ENCODE peak calls at places on chromosomes 6 and 20, in ten cellular contexts. R is testis; Q is Peyer's patch; X is CD8-positive, alpha-beta T cell; J is hepatocyte; A is GM23338; C is CD4-positive, alpha-beta T cell; M is ovary; O is psoas muscle; B is lower lobe of right lung. E is an unnamed sample. For H3K27me3, the result is how much of the 10 kb centered on the place peaks cover.

GRCh38 chr20:53865905-53866786 is 204.2 kb downstream of the BCAS1 start:
- DNase-seq in J (peak), C (no peak), O (no peak), M (no peak), B (no peak), Q (no peak), A (peak), X (no peak), R (no peak), E (no peak)

GRCh38 chr6:89941031-89941775 is 46.9 kb downstream of the GJA10 start:
- DNase-seq in X (no peak), B (peak), O (peak), R (peak), Q (no peak), J (peak), M (peak), C (no peak), A (no peak), E (no peak)

GRCh38 chr6:77463308-77463880 is at the start of gene HTR1B:
- DNase-seq in J (peak), Q (no peak), C (no peak), O (no peak), B (peak), M (no peak), R (peak), X (no peak), A (peak), E (no peak)

GRCh38 chr6:132712366-132712765 is 1.5 kb downstream of the VNN1 start:
- DNase-seq in R (no peak), C (no peak), Q (no peak), X (no peak), B (no peak), O (no peak), J (no peak), A (peak), M (no peak), E (no peak)

GRCh38 chr6:158604048-158604406 is 40.5 kb downstream of the DYNLT1 start:
- DNase-seq in M (no peak), J (no peak), B (no peak), X (no peak), O (no peak), R (no peak), C (no peak), Q (no peak), A (no peak), E (no peak)

GRCh38 chr20:1491891-1492642 is 847 bp upstream of the SIRPB2 start:
- DNase-seq in Q (no peak), O (no peak), R (no peak), A (no peak), M (no peak), C (no peak), X (no peak), J (no peak), B (no peak), E (no peak)

GRCh38 chr6:66896415-66896814 is 1189.4 kb upstream of the EYS start:
- DNase-seq in C (no peak), M (no peak), R (no peak), B (no peak), Q (no peak), A (no peak), J (no peak), O (no peak), X (no peak), E (no peak)

GRCh38 chr20:8226106-8226505 is 94.0 kb downstream of the PLCB1 start:
- DNase-seq in A (no peak), B (no peak), R (no peak), Q (no peak), J (no peak), X (no peak), M (no peak), C (no peak), O (no peak), E (no peak)

GRCh38 chr6:62746968-62747367 is 460.9 kb upstream of the KHDRBS2 start:
- DNase-seq in Q (no peak), B (no peak), O (no peak), C (no peak), J (no peak), X (no peak), M (no peak), R (no peak), A (no peak), E (no peak)

GRCh38 chr6:141548969-141549368 is 583.8 kb upstream of the GJE1 start:
- DNase-seq in O (no peak), C (no peak), B (no peak), J (no peak), Q (no peak), M (no peak), A (no peak), X (no peak), R (no peak), E (no peak)

GRCh38 chr20:4459081-4459480 is 262.6 kb upstream of the PRND start:
- DNase-seq in J (no peak), M (no peak), Q (no peak), C (no peak), B (no peak), O (no peak), R (no peak), A (peak), X (no peak), E (no peak)

DNA sequence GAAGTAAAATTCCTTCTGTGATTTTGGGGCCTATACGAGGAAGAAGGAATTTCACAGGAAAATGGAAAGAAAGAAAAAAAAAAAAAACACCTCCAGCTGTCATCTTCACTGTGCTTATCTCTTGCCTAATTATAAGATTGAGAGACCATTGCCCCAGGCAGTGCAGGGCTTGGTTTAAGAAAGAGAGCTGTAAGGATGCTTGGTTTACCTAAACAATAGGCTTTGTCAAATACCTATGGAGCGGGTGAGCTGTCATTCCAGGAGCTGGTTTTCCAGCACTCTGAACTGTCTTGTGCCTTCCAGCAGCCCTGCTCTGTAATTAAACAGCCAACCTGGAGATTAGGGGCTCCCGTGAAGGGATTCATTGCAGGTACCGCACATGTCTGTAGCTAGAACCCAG is 137.8 kb downstream of the EDN3 start:
- DNase-seq in J (no peak), X (no peak), A (no peak), Q (no peak), C (no peak), M (no peak), B (no peak), O (no peak), R (no peak), E (no peak)
- H3K27me3 ChIP-seq in J (under half), X (under half), A (under half), Q (under half), C (under half), M (under half), B (under half), O (under half), R (under half), E (under half)

GRCh38 chr6:168223755-168224154 is 95.8 kb downstream of the DACT2 start:
- DNase-seq in O (no peak), B (no peak), M (no peak), J (no peak), X (no peak), A (no peak), R (no peak), Q (no peak), C (no peak), E (no peak)
- H3K27me3 ChIP-seq in O (under half), B (under half), M (under half), J (under half), X (under half), A (under half), R (under half), Q (under half), C (under half), E (under half)

GRCh38 chr6:39044181-39044580 is 4.4 kb upstream of the GLP1R start:
- DNase-seq in X (no peak), Q (no peak), R (no peak), B (no peak), O (no peak), M (no peak), J (no peak), C (no peak), A (no peak), E (no peak)

GRCh38 chr6:39049575-39050283 is 1.1 kb downstream of the GLP1R start:
- DNase-seq in X (no peak), B (no peak), A (peak), O (no peak), M (no peak), C (no peak), Q (no peak), J (no peak), R (no peak), E (no peak)

GRCh38 chr6:39048481-39049399 is at the start of gene GLP1R:
- DNase-seq in O (no peak), Q (no peak), A (peak), M (no peak), X (no peak), C (no peak), J (peak), B (no peak), R (no peak), E (no peak)

GRCh38 chr6:39050453-39051112 is 2.0 kb downstream of the GLP1R start:
- DNase-seq in B (no peak), M (no peak), C (no peak), X (no peak), A (no peak), O (no peak), Q (no peak), J (no peak), R (no peak), E (no peak)

DNA sequence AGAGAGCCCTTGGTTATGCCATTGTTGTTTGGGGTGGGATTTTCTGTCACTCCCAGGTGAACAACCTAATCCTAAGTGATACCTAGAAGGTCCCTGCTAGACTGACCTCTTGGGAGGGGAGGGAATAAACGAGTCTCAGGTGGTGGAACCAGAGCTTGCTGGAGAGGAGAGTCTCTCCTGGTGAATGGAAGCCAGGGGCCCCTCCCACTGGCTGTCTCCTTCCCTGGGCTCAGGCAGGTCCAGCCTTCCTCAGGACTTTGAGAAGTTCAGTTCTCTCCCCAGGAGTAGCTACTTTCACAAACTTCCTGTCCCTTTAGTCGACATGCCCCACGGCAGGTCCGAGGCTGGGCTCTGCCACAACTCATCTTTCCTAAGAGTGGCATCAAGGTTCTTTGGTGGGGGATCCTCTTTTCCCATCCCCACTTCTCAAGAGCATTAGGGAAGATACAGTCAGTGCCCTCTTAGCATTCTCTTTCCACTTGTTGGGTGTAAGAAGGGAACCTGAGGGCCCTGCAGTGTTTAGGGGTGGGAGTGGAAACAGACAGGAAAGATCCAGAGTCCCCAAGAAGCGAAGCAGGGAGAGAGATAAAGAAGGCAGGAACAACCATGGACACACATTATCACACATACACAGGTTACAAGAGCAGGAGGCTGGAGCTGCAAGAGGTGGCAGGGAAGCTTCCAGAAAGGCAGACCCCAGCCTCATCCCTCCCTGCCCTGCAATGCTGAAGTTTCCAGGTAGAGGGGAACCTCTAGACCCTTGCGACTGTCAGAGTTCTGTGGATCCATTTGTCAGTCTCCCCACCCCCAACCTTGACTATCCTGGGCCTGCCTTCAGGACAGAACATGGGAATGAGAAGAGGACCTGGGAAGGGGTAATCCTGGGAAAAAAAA is 900 bp upstream of the GLP1R start:
- DNase-seq in R (no peak), J (no peak), M (no peak), Q (no peak), C (no peak), X (no peak), B (no peak), O (no peak), A (no peak), E (no peak)
- H3K27me3 ChIP-seq in R (under half), J (half or more), M (under half), Q (under half), C (under half), X (under half), B (under half), O (under half), A (under half), E (under half)

GRCh38 chr6:37695857-37696219 is 1.8 kb downstream of the MDGA1 start:
- DNase-seq in B (no peak), C (no peak), O (no peak), R (no peak), M (peak), Q (no peak), J (no peak), X (no peak), A (no peak), E (no peak)
- H3K27me3 ChIP-seq in B (half or more), C (under half), O (under half), R (under half), M (under half), Q (under half), J (half or more), X (under half), A (half or more), E (under half)

DNA sequence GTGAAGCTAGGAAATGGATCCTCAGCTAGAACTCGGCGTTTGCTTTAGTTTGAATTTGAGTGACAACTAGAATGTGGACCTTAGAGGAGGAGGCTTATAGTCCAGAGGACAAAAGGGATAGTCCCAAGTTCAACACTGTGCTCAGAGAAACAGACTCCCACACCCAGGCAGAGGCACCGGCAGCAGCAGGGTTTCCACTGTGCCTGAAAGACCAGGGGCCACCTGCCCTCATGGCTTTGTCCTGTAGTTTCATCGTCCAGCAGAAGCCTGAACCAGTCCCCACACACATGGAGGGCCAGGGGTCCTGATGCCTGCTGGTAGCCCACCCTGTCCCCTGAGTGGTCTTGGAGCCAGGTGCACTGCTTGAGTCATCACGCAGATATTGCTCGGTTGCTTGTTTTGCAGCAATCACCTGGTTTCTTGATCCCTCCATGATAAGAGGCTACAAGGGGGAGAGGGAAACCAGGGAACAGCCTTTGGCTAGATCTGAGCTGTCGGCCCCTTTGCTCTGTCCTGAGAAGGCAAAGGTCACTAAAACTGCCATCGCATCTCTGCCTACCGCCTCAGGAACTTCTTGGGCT is 7.2 kb upstream of the ACSS1 start:
- DNase-seq in M (peak), J (peak), Q (peak), X (no peak), R (no peak), C (no peak), O (no peak), B (no peak), A (no peak), E (no peak)
- H3K27me3 ChIP-seq in M (under half), J (under half), Q (under half), X (under half), R (under half), C (under half), O (under half), B (under half), A (under half), E (under half)

GRCh38 chr6:33857301-33858052 is 53.7 kb upstream of the MLN start:
- DNase-seq in O (no peak), X (no peak), M (no peak), B (no peak), A (no peak), C (no peak), J (no peak), Q (no peak), R (no peak), E (no peak)

GRCh38 chr6:33858053-33858475 is 54.3 kb upstream of the MLN start:
- DNase-seq in C (no peak), J (no peak), R (no peak), O (no peak), A (no peak), M (no peak), B (no peak), Q (no peak), X (no peak), E (no peak)

GRCh38 chr6:33860706-33861474 is 57.1 kb upstream of the MLN start:
- DNase-seq in B (no peak), C (peak), R (no peak), Q (no peak), O (no peak), A (no peak), J (no peak), M (no peak), X (no peak), E (peak)

GRCh38 chr6:33860006-33860405 is 56.2 kb upstream of the MLN start:
- DNase-seq in A (no peak), C (no peak), O (no peak), X (no peak), Q (no peak), R (no peak), J (no peak), B (no peak), M (no peak), E (no peak)

GRCh38 chr6:33858804-33859203 is 55.0 kb upstream of the MLN start:
- DNase-seq in O (no peak), M (no peak), J (no peak), Q (no peak), X (no peak), A (no peak), C (no peak), R (no peak), B (no peak), E (no peak)
- H3K27me3 ChIP-seq in O (under half), M (under half), J (under half), Q (under half), X (under half), A (under half), C (under half), R (under half), B (under half), E (under half)

GRCh38 chr6:99614430-99615161 is 8.0 kb downstream of the PRDM13 start:
- DNase-seq in R (no peak), B (peak), O (no peak), Q (peak), C (no peak), J (peak), A (peak), M (no peak), X (no peak), E (no peak)

GRCh38 chr6:99618649-99619408 is 12.2 kb downstream of the PRDM13 start:
- DNase-seq in A (peak), X (no peak), O (no peak), Q (no peak), M (no peak), C (no peak), B (no peak), R (peak), J (no peak), E (no peak)

GRCh38 chr6:99619409-99619762 is 12.8 kb downstream of the PRDM13 start:
- DNase-seq in B (no peak), C (no peak), J (no peak), O (no peak), A (no peak), Q (no peak), X (no peak), R (no peak), M (no peak), E (no peak)

GRCh38 chr6:99613705-99614429 is 7.2 kb downstream of the PRDM13 start:
- DNase-seq in M (no peak), J (peak), X (no peak), O (no peak), Q (peak), B (peak), A (peak), R (no peak), C (no peak), E (peak)

DNA sequence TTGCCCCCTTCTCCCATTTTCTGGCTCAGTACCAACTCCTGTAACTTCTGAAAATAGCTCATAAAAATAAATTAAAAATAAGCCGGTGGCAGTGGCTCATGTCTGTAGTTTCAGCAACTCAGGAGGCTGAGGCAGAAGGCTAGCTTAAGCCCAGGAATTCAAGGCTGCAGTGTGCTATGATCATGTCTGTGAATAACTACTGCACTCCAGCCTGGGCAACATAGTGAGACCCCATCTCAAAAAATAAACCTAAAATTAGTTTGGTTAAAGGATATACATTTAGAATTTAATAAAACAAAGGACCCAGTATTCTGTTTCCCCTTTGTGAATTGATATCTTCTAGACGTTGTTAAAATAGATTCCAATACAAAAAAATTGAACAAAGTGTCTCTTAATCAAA is 10.5 kb downstream of the PRDM13 start:
- DNase-seq in R (no peak), C (no peak), M (no peak), X (no peak), A (no peak), O (no peak), J (no peak), Q (no peak), B (no peak), E (no peak)
- H3K27me3 ChIP-seq in R (under half), C (half or more), M (under half), X (under half), A (half or more), O (under half), J (half or more), Q (under half), B (half or more), E (half or more)

GRCh38 chr20:40682104-40683045 is 6.7 kb downstream of the MAFB start:
- DNase-seq in A (peak), J (no peak), Q (no peak), R (no peak), C (no peak), B (peak), X (no peak), M (peak), O (no peak), E (no peak)
- H3K27me3 ChIP-seq in A (half or more), J (half or more), Q (under half), R (under half), C (half or more), B (under half), X (under half), M (under half), O (under half), E (under half)